ENCODE peak calls at places on chromosomes 5 and 9, in eight cellular contexts. K, W, A, S, M, V, F and Z are unnamed samples.

GRCh38 chr5:107712359-107712870 is 41.7 kb upstream of the EFNA5 start:
- DNase-seq in K (no peak), W (no peak), A (no peak), S (no peak), M (no peak), V (no peak), F (no peak), Z (no peak)

GRCh38 chr9:113298924-113299770 is 4.0 kb downstream of the RNF183 start:
- DNase-seq in K (no peak), W (no peak), A (no peak), S (no peak), M (no peak), V (no peak), F (no peak), Z (no peak)

GRCh38 chr5:66945389-66946349 is 250.9 kb downstream of the CD180 start:
- DNase-seq in K (no peak), W (no peak), A (peak), S (no peak), M (peak), V (no peak), F (no peak), Z (no peak)

GRCh38 chr9:132651259-132651658 is 18.5 kb downstream of the DDX31 start:
- DNase-seq in K (peak), W (no peak), A (peak), S (peak), M (no peak), V (no peak), F (peak), Z (peak)

GRCh38 chr9:72983512-72984021 is 30.7 kb upstream of the ALDH1A1 start:
- DNase-seq in K (no peak), W (no peak), A (no peak), S (no peak), M (no peak), V (no peak), F (peak), Z (peak)

GRCh38 chr9:6014668-6015270 is 655 bp downstream of the RANBP6 start:
- DNase-seq in K (peak), W (no peak), A (peak), S (no peak), M (no peak), V (no peak), F (peak), Z (peak)

GRCh38 chr5:41252036-41252435 is 38.7 kb upstream of the C6 start:
- DNase-seq in K (no peak), W (no peak), A (peak), S (no peak), M (no peak), V (no peak), F (no peak), Z (no peak)

GRCh38 chr9:37908698-37909186 is 4.8 kb upstream of the SLC25A51 start:
- DNase-seq in K (peak), W (no peak), A (peak), S (no peak), M (no peak), V (peak), F (peak), Z (peak)

GRCh38 chr5:127572930-127573329 is 55.5 kb downstream of the PRRC1 start:
- DNase-seq in K (no peak), W (no peak), A (no peak), S (no peak), M (no peak), V (no peak), F (no peak), Z (no peak)

GRCh38 chr9:109117856-109118801 is 1.6 kb downstream of the TMEM245 start:
- DNase-seq in K (peak), W (no peak), A (peak), S (peak), M (no peak), V (no peak), F (peak), Z (peak)

GRCh38 chr9:130423272-130423671 is 21.5 kb upstream of the ASS1 start:
- DNase-seq in K (no peak), W (no peak), A (no peak), S (peak), M (no peak), V (no peak), F (no peak), Z (no peak)

GRCh38 chr5:179160584-179160983 is 100.4 kb downstream of the ZNF354C start:
- DNase-seq in K (no peak), W (no peak), A (peak), S (no peak), M (no peak), V (no peak), F (no peak), Z (peak)

GRCh38 chr5:95892784-95893354 is 68.8 kb downstream of the ELL2 start:
- DNase-seq in K (no peak), W (no peak), A (no peak), S (peak), M (peak), V (no peak), F (peak), Z (peak)

GRCh38 chr5:81233080-81233634 is at the start of gene CKMT2:
- DNase-seq in K (no peak), W (peak), A (no peak), S (no peak), M (no peak), V (peak), F (peak), Z (no peak)

GRCh38 chr5:133775584-133776304 is 163.4 kb upstream of the FSTL4 start:
- DNase-seq in K (no peak), W (no peak), A (no peak), S (no peak), M (no peak), V (no peak), F (no peak), Z (no peak)

GRCh38 chr5:130243641-130244040 is 339.4 kb downstream of the CHSY3 start:
- DNase-seq in K (no peak), W (no peak), A (no peak), S (no peak), M (no peak), V (no peak), F (no peak), Z (no peak)

GRCh38 chr5:170552486-170553122 is 48.8 kb downstream of the KCNIP1 start:
- DNase-seq in K (no peak), W (peak), A (peak), S (no peak), M (no peak), V (no peak), F (peak), Z (peak)
- TF ChIP-seq CTCF in K (no peak), W (no peak), A (no peak), S (no peak), M (no peak), V (no peak), F (no peak), Z (no peak)

GRCh38 chr5:170892201-170892600 is 30.4 kb downstream of the RANBP17 start:
- DNase-seq in K (no peak), W (no peak), A (peak), S (no peak), M (no peak), V (no peak), F (peak), Z (peak)

DNA sequence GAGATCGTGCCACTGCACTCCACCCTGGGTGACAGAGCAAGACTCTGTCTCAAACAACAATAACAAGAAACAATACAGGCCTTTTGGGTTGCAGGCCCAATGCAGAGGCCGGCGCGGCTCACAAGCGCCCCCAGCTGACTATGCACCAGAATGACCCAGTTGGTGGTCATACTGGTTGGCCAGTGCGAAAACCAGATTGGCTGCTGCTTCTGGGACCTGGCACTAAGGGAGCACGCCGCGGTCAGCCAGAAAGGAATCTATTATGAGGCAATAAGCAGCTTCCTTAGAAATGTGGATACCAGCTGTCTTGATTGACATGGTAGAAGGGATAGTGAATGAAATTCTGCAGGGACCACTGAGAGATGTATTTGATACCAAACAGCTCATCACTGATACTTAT is 35.0 kb downstream of the RANBP17 start:
- DNase-seq in K (no peak), W (no peak), A (peak), S (peak), M (peak), V (no peak), F (peak), Z (no peak)
- TF ChIP-seq CTCF in K (no peak), W (no peak), A (peak), S (peak), M (peak), V (no peak), F (peak), Z (peak)

DNA sequence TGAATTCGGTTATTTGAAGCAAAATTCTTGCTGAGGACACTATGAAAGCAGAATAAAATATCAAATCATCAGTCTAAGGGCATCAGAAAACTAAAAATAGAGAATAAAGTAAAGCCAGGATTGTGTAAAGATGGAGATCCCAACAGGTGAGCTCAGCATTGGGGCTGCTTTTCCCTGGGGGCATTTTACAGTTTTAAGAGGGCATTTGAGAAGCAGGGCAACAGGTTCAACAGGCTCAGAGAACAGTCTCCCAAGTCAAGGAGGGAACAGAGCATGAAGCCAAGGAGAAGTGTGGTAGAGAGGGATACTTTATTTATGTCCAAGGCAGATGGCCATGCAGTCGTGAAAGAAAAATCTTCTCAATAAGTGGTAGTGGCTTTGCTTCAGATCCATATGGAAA is 145.4 kb downstream of the SYK start:
- DNase-seq in K (peak), W (no peak), A (no peak), S (no peak), M (no peak), V (no peak), F (no peak), Z (no peak)
- TF ChIP-seq CTCF in K (no peak), W (no peak), A (no peak), S (no peak), M (no peak), V (no peak), F (no peak), Z (no peak)

DNA sequence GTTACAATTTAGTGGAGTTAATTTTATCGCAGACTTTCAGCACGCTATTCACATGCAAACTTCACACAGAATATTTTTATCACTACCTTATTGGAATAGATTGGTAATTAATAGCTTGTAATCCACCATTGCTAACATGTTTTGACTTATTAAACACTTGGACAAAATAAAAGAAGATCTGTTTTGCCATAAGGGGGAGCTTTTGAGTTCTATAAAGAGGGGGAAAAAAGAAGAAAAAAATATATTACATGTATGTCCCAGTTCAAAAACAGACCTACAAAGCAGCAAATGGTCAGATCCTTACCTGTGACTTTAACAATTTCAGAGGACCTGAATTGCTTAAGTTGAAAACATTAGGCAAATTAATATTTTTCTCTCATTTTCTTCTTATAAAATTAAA is 1.2 kb upstream of the PAPPA start:
- DNase-seq in K (no peak), W (no peak), A (peak), S (no peak), M (no peak), V (no peak), F (no peak), Z (peak)
- TF ChIP-seq CTCF in K (peak), W (peak), A (peak), S (peak), M (no peak), V (no peak), F (peak), Z (peak)

GRCh38 chr9:87334366-87334765 is 163.3 kb upstream of the DAPK1 start:
- DNase-seq in K (no peak), W (no peak), A (no peak), S (no peak), M (no peak), V (no peak), F (no peak), Z (no peak)

GRCh38 chr9:87337335-87338074 is 160.2 kb upstream of the DAPK1 start:
- DNase-seq in K (peak), W (no peak), A (no peak), S (no peak), M (no peak), V (no peak), F (peak), Z (no peak)

GRCh38 chr9:87338075-87338989 is 159.3 kb upstream of the DAPK1 start:
- DNase-seq in K (peak), W (no peak), A (no peak), S (no peak), M (no peak), V (no peak), F (no peak), Z (no peak)

GRCh38 chr9:87336914-87337333 is 160.7 kb upstream of the DAPK1 start:
- DNase-seq in K (peak), W (peak), A (peak), S (peak), M (peak), V (no peak), F (peak), Z (peak)

DNA sequence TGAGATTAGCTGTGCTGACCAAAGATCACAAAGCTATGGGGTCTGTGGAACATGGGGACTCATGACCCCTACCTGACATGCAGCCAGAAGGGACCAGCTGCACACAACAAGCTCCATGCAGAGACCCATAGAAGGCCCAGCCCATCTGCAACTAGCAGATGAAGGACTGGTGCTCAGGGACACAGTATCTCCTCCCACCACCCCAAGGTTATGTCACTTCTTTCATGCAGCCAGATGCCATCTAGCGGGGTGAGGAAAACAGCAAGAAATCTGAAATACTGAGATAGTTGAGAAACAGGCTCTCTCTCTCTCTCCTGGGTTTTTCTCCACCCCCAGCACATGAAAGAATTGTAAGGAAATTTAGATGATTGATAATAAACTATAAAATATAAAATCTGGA is 161.3 kb upstream of the DAPK1 start:
- DNase-seq in K (no peak), W (no peak), A (no peak), S (peak), M (no peak), V (no peak), F (no peak), Z (peak)
- TF ChIP-seq CTCF in K (no peak), W (no peak), A (no peak), S (no peak), M (no peak), V (no peak), F (no peak), Z (no peak)

DNA sequence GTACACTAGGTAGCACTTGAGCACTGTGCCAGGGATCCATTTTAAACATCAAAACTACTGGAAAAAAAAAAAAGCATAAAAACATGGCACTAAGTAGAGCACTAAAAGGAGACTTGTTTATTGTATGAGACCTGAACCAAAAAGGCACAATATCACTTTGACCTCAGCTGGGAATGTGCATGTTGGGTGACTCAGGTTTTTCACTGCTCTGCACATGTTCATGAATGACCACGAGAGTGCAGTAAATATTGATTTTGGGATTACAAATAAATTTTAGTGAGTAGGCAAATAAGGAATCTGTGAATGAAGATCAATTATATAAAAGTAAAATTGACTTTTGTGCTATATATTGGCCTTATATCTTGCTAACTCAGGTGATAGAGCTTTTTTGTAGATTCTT is 11.8 kb downstream of the RMI1 start:
- DNase-seq in K (peak), W (no peak), A (peak), S (no peak), M (no peak), V (no peak), F (peak), Z (peak)
- TF ChIP-seq CTCF in K (no peak), W (no peak), A (peak), S (no peak), M (no peak), V (no peak), F (no peak), Z (peak)

DNA sequence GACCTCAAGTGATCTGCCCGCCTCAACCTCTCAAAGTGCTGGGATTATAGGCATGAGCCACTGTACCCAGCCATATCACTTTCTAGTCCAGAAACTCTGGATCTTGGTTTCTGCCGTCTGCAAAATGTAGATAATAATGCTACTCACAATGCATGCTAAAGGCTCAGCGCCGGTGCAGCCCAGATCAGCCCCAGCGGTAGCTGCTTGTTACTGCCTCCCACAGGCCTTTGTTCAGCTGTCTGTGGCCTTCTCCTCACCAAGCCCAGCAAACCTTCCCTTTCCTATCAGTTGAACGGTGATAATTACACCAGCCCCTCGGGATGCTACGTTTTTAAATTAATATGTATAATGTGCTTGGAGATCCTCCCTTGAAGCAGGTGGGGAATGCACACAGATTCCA is 26.2 kb upstream of the MSX2 start:
- DNase-seq in K (no peak), W (no peak), A (no peak), S (no peak), M (no peak), V (no peak), F (no peak), Z (no peak)
- TF ChIP-seq CTCF in K (no peak), W (no peak), A (no peak), S (no peak), M (no peak), V (no peak), F (no peak), Z (no peak)